ENCODE peak calls at places on chromosomes 6 and 20, in nine cellular contexts. D is GM23338; U is A549; R is AG10803; H is NCI-H524; Q is NCI-H2081; I is fibroblast of pulmonary artery; W is CD4-positive, CD25-positive, alpha-beta regulatory T cell; O is esophagus muscularis mucosa. S is an unnamed sample.

GRCh38 chr6:137112067-137112355 is 61.4 kb downstream of the IL22RA2 start:
- DNase-seq in D (no peak), U (no peak), R (peak; percentile 42), H (no peak), Q (no peak), I (peak; percentile 37), W (no peak), O (no peak), S (no peak)

GRCh38 chr6:69427882-69428281 is 368.9 kb downstream of the LMBRD1 start:
- DNase-seq in D (peak; percentile 32), U (no peak), R (no peak), H (no peak), Q (no peak), I (no peak), W (no peak), O (no peak), S (no peak)

GRCh38 chr6:35487653-35488516 is 9.0 kb downstream of the TEAD3 start:
- DNase-seq in D (peak; percentile 60), U (no peak), R (peak; percentile 69), H (no peak), Q (no peak), I (peak; percentile 54), W (no peak), O (no peak), S (no peak)

GRCh38 chr6:170224694-170225660 is 65.9 kb downstream of the DLL1 start:
- DNase-seq in D (no peak), U (no peak), R (no peak), H (peak; percentile 75), Q (peak; percentile 70), I (no peak), W (no peak), O (no peak), S (no peak)

GRCh38 chr6:33414592-33415271 is 3.2 kb downstream of the CUTA start:
- DNase-seq in D (peak; percentile 67), U (no peak), R (no peak), H (no peak), Q (no peak), I (no peak), W (no peak), O (no peak), S (no peak)

GRCh38 chr6:169326067-169326799 is 72.6 kb upstream of the THBS2 start:
- DNase-seq in D (peak; percentile 82), U (no peak), R (peak; percentile 30), H (peak; percentile 26), Q (peak; percentile 1), I (peak; percentile 62), W (no peak), O (peak; percentile 89), S (no peak)

GRCh38 chr6:116615937-116616756 is at the start of gene RSPH4A:
- DNase-seq in D (peak; percentile 99), U (peak; percentile 82), R (peak; percentile 92), H (peak; percentile 96), Q (peak; percentile 92), I (peak; percentile 95), W (peak; percentile 10), O (peak; percentile 97), S (peak; percentile 35)

GRCh38 chr6:85078071-85078470 is 313.7 kb upstream of the TBX18 start:
- DNase-seq in D (no peak), U (peak; percentile 4), R (peak; percentile 88), H (no peak), Q (no peak), I (peak; percentile 82), W (no peak), O (no peak), S (no peak)

GRCh38 chr6:41560440-41561192 is 14.4 kb downstream of the FOXP4 start:
- DNase-seq in D (peak; percentile 92), U (no peak), R (peak; percentile 36), H (no peak), Q (no peak), I (no peak), W (peak; percentile 83), O (no peak), S (peak; percentile 68)

GRCh38 chr20:46550441-46550840 is at the start of gene OCSTAMP:
- DNase-seq in D (no peak), U (no peak), R (no peak), H (no peak), Q (no peak), I (no peak), W (no peak), O (no peak), S (no peak)

GRCh38 chr6:136225496-136225895 is 24.6 kb downstream of the MTFR2 start:
- DNase-seq in D (peak; percentile 5), U (no peak), R (no peak), H (peak; percentile 29), Q (no peak), I (no peak), W (no peak), O (no peak), S (no peak)

GRCh38 chr6:39593644-39594043 is 131.6 kb downstream of the KIF6 start:
- DNase-seq in D (no peak), U (no peak), R (no peak), H (no peak), Q (no peak), I (no peak), W (no peak), O (no peak), S (no peak)

GRCh38 chr6:33696538-33697518 is 14.7 kb downstream of the UQCC2 start:
- DNase-seq in D (no peak), U (no peak), R (peak; percentile 33), H (no peak), Q (peak; percentile 97), I (peak; percentile 91), W (no peak), O (no peak), S (no peak)

GRCh38 chr20:5150226-5151076 is 23.6 kb downstream of the CDS2 start:
- DNase-seq in D (no peak), U (no peak), R (no peak), H (peak; percentile 18), Q (no peak), I (peak; percentile 49), W (no peak), O (no peak), S (no peak)

GRCh38 chr6:39029156-39030011 is 19.2 kb upstream of the GLP1R start:
- DNase-seq in D (peak; percentile 80), U (peak; percentile 32), R (no peak), H (peak; percentile 26), Q (no peak), I (peak; percentile 11), W (no peak), O (no peak), S (peak; percentile 30)

GRCh38 chr20:37388831-37389230 is 42.9 kb downstream of the SRC start:
- DNase-seq in D (no peak), U (no peak), R (no peak), H (no peak), Q (no peak), I (no peak), W (no peak), O (no peak), S (no peak)

GRCh38 chr6:89817481-89817880 is 2.1 kb downstream of the MDN1 start:
- DNase-seq in D (peak; percentile 92), U (no peak), R (no peak), H (no peak), Q (no peak), I (no peak), W (no peak), O (no peak), S (no peak)

GRCh38 chr6:140001851-140002301 is 627.4 kb upstream of the CITED2 start:
- DNase-seq in D (no peak), U (no peak), R (peak; percentile 89), H (no peak), Q (no peak), I (no peak), W (no peak), O (no peak), S (no peak)

GRCh38 chr20:848218-848617 is 14.7 kb downstream of the FAM110A start:
- DNase-seq in D (no peak), U (no peak), R (no peak), H (peak; percentile 68), Q (no peak), I (no peak), W (no peak), O (no peak), S (no peak)

GRCh38 chr6:170089937-170090335 is 200.9 kb downstream of the DLL1 start:
- DNase-seq in D (no peak), U (no peak), R (no peak), H (no peak), Q (no peak), I (no peak), W (no peak), O (no peak), S (no peak)

GRCh38 chr6:47854996-47855395 is 73.2 kb downstream of the OPN5 start:
- DNase-seq in D (no peak), U (no peak), R (no peak), H (no peak), Q (no peak), I (no peak), W (no peak), O (no peak), S (no peak)

GRCh38 chr6:47034919-47035318 is 7.2 kb downstream of the ADGRF1 start:
- DNase-seq in D (peak; percentile 35), U (no peak), R (peak; percentile 87), H (peak; percentile 96), Q (peak; percentile 43), I (peak; percentile 83), W (no peak), O (peak; percentile 50), S (no peak)

GRCh38 chr6:160995271-160995670 is 3.7 kb downstream of the MAP3K4 start:
- DNase-seq in D (no peak), U (no peak), R (no peak), H (peak; percentile 41), Q (no peak), I (no peak), W (no peak), O (peak; percentile 34), S (no peak)